ENCODE peak calls at places on chromosomes 16 and 17, in four cellular contexts. R is A549, L is thoracic aorta, O is mesendoderm. A is an unnamed sample.

GRCh38 chr16:19528666-19529065 is 4.9 kb downstream of the CCP110 start:
- DNase-seq in R (no peak), L (no peak), O (peak), A (no peak)

GRCh38 chr17:5508855-5509254 is 22.5 kb downstream of the MIS12 start:
- DNase-seq in R (no peak), L (no peak), O (peak), A (no peak)

GRCh38 chr17:41835800-41836549 is at the start of gene NT5C3B:
- DNase-seq in R (peak), L (no peak), O (peak), A (peak)

GRCh38 chr17:16923097-16923903 is 48.6 kb downstream of the TNFRSF13B start:
- DNase-seq in R (no peak), L (no peak), O (no peak), A (no peak)

GRCh38 chr17:38703742-38704644 is 1.1 kb upstream of the MLLT6 start:
- DNase-seq in R (no peak), L (no peak), O (peak), A (peak)

GRCh38 chr17:82670661-82671060 is 22.4 kb upstream of the WDR45B start:
- DNase-seq in R (no peak), L (no peak), O (no peak), A (no peak)

GRCh38 chr17:63760771-63761539 is 12.4 kb downstream of the CCDC47 start:
- DNase-seq in R (no peak), L (no peak), O (peak), A (no peak)

GRCh38 chr17:81368623-81369022 is 26.6 kb upstream of the BAHCC1 start:
- DNase-seq in R (no peak), L (no peak), O (no peak), A (no peak)

GRCh38 chr17:58436805-58437239 is 19.5 kb upstream of the RNF43 start:
- DNase-seq in R (no peak), L (no peak), O (no peak), A (no peak)

GRCh38 chr16:72109300-72109699 is 15.7 kb downstream of the DHX38 start:
- DNase-seq in R (no peak), L (no peak), O (no peak), A (no peak)

GRCh38 chr17:14919580-14920160 is 345.5 kb downstream of the PMP22 start:
- DNase-seq in R (no peak), L (no peak), O (peak), A (no peak)

GRCh38 chr17:58541249-58541648 is 26.8 kb upstream of the MTMR4 start:
- DNase-seq in R (no peak), L (no peak), O (peak), A (no peak)

GRCh38 chr16:22687031-22687530 is 126.9 kb upstream of the HS3ST2 start:
- DNase-seq in R (no peak), L (no peak), O (no peak), A (no peak)
- H3K4me3 ChIP-seq in R (no peak), L (no peak), O (no peak), A (no peak)

GRCh38 chr17:73291260-73291801 is 20.5 kb downstream of the CDC42EP4 start:
- DNase-seq in R (peak), L (peak), O (no peak), A (no peak)
- H3K4me3 ChIP-seq in R (peak), L (peak), O (no peak), A (no peak)

DNA sequence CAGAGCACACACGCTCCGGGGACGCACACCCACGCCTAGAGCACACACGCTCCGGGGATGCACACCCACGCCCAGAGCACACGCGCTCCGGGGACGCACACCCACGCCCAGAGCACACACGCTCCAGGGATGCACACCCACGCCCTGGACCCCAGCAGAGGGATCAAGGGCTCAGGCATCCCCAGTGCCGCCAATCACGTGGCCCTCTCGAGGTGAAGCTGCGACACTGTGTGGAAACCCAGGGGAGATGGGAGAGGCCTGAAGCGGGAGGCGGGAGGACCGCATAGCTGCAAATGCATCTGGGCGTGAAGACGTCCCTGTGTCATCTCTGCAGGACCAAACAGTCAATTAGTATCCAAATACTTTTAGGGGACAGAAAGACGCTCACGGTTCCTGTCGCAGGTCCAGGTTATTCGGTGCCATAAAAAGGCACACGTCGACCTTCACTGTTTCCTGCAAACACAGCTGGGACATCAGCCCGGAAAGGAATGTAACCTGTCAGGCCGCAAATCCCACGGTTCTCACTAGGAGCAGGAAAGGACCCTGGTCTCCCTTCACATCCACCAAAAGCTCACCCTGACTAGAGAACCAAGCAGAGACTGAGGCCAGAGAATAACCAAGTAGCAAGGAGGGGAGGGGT is 56.4 kb downstream of the TBC1D16 start:
- DNase-seq in R (no peak), L (no peak), O (no peak), A (no peak)
- H3K4me3 ChIP-seq in R (no peak), L (no peak), O (no peak), A (no peak)

DNA sequence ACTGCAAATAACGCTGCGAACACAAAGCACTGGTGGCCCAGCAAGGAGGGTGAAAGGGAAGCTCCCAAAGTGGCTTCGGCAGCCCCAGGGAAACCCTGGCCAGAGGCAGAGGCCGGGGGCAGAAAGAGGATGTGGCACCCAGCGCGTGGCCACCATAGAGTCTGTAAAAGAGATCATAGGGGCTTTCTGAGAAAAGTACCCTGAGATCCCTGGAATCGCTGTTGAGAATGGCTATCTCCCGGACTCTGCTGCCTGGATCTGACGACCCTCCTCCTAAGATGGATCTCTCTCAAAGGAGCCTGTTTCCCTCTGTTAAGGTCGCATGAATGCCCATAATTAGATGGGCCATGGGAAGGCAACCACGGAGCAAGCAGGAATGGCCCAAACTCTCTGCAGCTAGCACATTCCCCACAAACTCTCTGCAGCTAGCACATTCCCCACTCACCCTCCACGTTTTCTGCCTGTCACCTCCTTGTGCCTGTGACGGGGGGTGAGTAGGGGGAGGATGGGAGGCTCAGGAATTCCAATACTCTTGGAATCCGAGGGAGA is 364.4 kb downstream of the XYLT1 start:
- DNase-seq in R (no peak), L (no peak), O (peak), A (no peak)
- H3K4me3 ChIP-seq in R (no peak), L (no peak), O (no peak), A (no peak)

GRCh38 chr17:910503-911194 is 68.9 kb downstream of the NXN start:
- DNase-seq in R (no peak), L (no peak), O (no peak), A (no peak)
- H3K4me3 ChIP-seq in R (no peak), L (no peak), O (no peak), A (no peak)

GRCh38 chr17:65042911-65043310 is 13.6 kb downstream of the GNA13 start:
- DNase-seq in R (no peak), L (no peak), O (no peak), A (no peak)

GRCh38 chr17:65035704-65036103 is 20.8 kb downstream of the GNA13 start:
- DNase-seq in R (no peak), L (no peak), O (no peak), A (no peak)

GRCh38 chr17:65037157-65037556 is 19.4 kb downstream of the GNA13 start:
- DNase-seq in R (no peak), L (no peak), O (no peak), A (no peak)

GRCh38 chr17:65041518-65041917 is 15.0 kb downstream of the GNA13 start:
- DNase-seq in R (no peak), L (no peak), O (no peak), A (no peak)

DNA sequence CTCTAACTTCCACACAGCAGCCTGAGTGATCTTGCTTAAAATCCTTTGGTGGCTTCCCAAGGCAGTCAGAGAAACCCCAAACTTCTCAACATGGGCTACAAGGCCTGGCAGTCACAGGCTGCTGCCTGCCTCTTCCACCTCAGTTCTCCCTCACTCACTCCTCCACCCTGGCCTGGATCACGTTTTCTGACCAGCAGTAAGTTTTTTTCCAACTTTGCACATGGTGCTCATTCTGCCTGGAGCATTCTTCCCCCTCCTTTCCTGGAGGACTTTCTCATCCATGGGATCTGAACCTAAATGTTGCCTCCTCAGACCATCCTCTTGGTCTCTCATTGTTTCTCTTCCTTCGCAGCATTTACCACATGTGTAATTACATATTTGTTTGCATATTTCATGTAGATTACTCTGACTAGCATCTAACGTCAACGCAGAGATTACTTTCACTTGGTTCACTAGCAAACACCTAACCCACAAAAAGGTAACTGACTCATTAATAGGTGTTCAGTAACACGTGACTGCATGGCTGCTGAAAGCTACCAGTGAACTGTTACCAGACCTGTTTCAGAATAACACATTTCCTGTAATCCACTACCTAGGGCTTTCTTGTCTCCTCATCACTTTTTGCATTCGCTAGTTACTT is 17.1 kb downstream of the GNA13 start:
- DNase-seq in R (no peak), L (no peak), O (no peak), A (no peak)
- H3K4me3 ChIP-seq in R (no peak), L (no peak), O (no peak), A (no peak)

DNA sequence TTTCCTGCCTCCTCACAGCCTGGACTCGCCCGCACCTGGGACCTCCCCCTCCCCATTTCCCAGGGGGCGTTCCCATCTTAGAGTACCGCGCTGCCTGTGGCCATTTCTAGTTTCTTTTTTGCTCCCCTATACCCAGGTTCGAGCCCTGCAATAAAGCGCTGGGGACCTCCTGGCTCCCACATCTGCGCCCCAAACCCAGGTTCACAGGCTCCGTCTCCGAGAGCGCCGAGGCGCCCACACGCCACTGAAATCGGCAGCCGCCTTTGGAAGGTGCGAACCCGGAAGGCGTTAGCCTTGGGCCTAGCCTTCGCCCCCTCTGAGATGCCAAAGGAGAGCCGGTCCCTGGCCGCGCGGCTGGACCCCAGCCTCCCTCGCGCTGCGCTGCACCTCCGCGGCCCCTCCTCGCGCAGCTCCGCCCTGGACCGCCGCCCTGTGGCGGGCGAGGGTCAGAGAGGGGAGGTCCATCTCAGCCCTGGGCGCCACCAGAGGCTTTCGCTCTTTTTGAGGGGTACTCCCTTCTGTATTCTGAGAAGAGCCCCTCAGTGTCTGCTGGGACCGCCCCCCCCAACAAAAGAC is 1.8 kb downstream of the KCNJ12 start:
- DNase-seq in R (no peak), L (no peak), O (no peak), A (no peak)
- H3K4me3 ChIP-seq in R (no peak), L (peak), O (peak), A (no peak)

GRCh38 chr17:47736501-47737211 is 3.6 kb downstream of the TBX21 start:
- DNase-seq in R (no peak), L (no peak), O (no peak), A (no peak)
- H3K4me3 ChIP-seq in R (no peak), L (no peak), O (no peak), A (no peak)